ENCODE peak calls at places on chromosomes 13 and 19, in nine cellular contexts. One of them, this sample, is unnamed.

GRCh38 chr19:51566489-51567100 is 4.5 kb upstream of the ZNF175 start:
- DNase-seq in fibroblast of lung: no peak
- DNase-seq in endothelial cell of umbilical vein: no peak
- DNase-seq in PC-3: peak
- DNase-seq in astrocyte: no peak
- DNase-seq in neuronal stem cell: no peak
- DNase-seq in Karpas-422: no peak
- DNase-seq in H9: no peak
- DNase-seq in K562: no peak
- DNase-seq in this sample: no peak

GRCh38 chr19:7926021-7926726 is at the start of gene CTXN1:
- DNase-seq in Karpas-422: peak
- DNase-seq in astrocyte: no peak
- DNase-seq in endothelial cell of umbilical vein: peak
- DNase-seq in H9: peak
- DNase-seq in neuronal stem cell: peak
- DNase-seq in fibroblast of lung: peak
- DNase-seq in K562: peak
- DNase-seq in PC-3: peak
- DNase-seq in this sample: peak

GRCh38 chr13:111114362-111115050 is 604 bp upstream of the ARHGEF7 start:
- DNase-seq in PC-3: no peak
- DNase-seq in K562: no peak
- DNase-seq in endothelial cell of umbilical vein: peak
- DNase-seq in H9: peak
- DNase-seq in fibroblast of lung: peak
- DNase-seq in astrocyte: peak
- DNase-seq in Karpas-422: no peak
- DNase-seq in neuronal stem cell: peak
- DNase-seq in this sample: peak

GRCh38 chr13:32047088-32047487 is 15.5 kb downstream of the FRY start:
- DNase-seq in H9: no peak
- DNase-seq in fibroblast of lung: no peak
- DNase-seq in astrocyte: no peak
- DNase-seq in neuronal stem cell: no peak
- DNase-seq in endothelial cell of umbilical vein: no peak
- DNase-seq in K562: no peak
- DNase-seq in Karpas-422: no peak
- DNase-seq in PC-3: no peak
- DNase-seq in this sample: no peak

GRCh38 chr13:103289661-103290060 is 223.4 kb upstream of the SLC10A2 start:
- DNase-seq in astrocyte: peak
- DNase-seq in endothelial cell of umbilical vein: no peak
- DNase-seq in fibroblast of lung: peak
- DNase-seq in PC-3: no peak
- DNase-seq in Karpas-422: no peak
- DNase-seq in K562: no peak
- DNase-seq in H9: no peak
- DNase-seq in neuronal stem cell: no peak
- DNase-seq in this sample: no peak

GRCh38 chr13:31997641-31998040 is 33.9 kb upstream of the FRY start:
- DNase-seq in fibroblast of lung: no peak
- DNase-seq in Karpas-422: no peak
- DNase-seq in astrocyte: no peak
- DNase-seq in K562: no peak
- DNase-seq in neuronal stem cell: no peak
- DNase-seq in endothelial cell of umbilical vein: no peak
- DNase-seq in H9: no peak
- DNase-seq in PC-3: no peak
- DNase-seq in this sample: no peak

GRCh38 chr19:15992014-15992413 is 43.2 kb downstream of the OR10H4 start:
- DNase-seq in PC-3: no peak
- DNase-seq in fibroblast of lung: no peak
- DNase-seq in astrocyte: no peak
- DNase-seq in endothelial cell of umbilical vein: no peak
- DNase-seq in neuronal stem cell: no peak
- DNase-seq in Karpas-422: no peak
- DNase-seq in K562: no peak
- DNase-seq in H9: no peak
- DNase-seq in this sample: no peak

GRCh38 chr19:27746691-27747380 is 1466.1 kb downstream of the UQCRFS1 start:
- DNase-seq in H9: peak
- DNase-seq in neuronal stem cell: no peak
- DNase-seq in endothelial cell of umbilical vein: no peak
- DNase-seq in PC-3: peak
- DNase-seq in astrocyte: peak
- DNase-seq in Karpas-422: no peak
- DNase-seq in fibroblast of lung: peak
- DNase-seq in K562: peak
- DNase-seq in this sample: peak

GRCh38 chr13:113152894-113153809 is 5.3 kb upstream of the PROZ start:
- DNase-seq in K562: peak
- DNase-seq in Karpas-422: no peak
- DNase-seq in endothelial cell of umbilical vein: no peak
- DNase-seq in H9: peak
- DNase-seq in astrocyte: peak
- DNase-seq in neuronal stem cell: peak
- DNase-seq in PC-3: peak
- DNase-seq in fibroblast of lung: peak
- DNase-seq in this sample: peak

GRCh38 chr13:76610819-76611415 is 275.3 kb downstream of the KCTD12 start:
- DNase-seq in neuronal stem cell: no peak
- DNase-seq in fibroblast of lung: no peak
- DNase-seq in endothelial cell of umbilical vein: peak
- DNase-seq in PC-3: no peak
- DNase-seq in H9: no peak
- DNase-seq in Karpas-422: no peak
- DNase-seq in astrocyte: no peak
- DNase-seq in K562: no peak
- DNase-seq in this sample: no peak

GRCh38 chr13:100491164-100491847 is 97.3 kb downstream of the GGACT start:
- DNase-seq in fibroblast of lung: peak
- DNase-seq in H9: no peak
- DNase-seq in astrocyte: peak
- DNase-seq in endothelial cell of umbilical vein: peak
- DNase-seq in Karpas-422: no peak
- DNase-seq in neuronal stem cell: no peak
- DNase-seq in PC-3: no peak
- DNase-seq in K562: no peak
- DNase-seq in this sample: no peak

GRCh38 chr19:40578442-40578908 is 1.8 kb downstream of the SHKBP1 start:
- DNase-seq in astrocyte: peak
- DNase-seq in endothelial cell of umbilical vein: peak
- DNase-seq in neuronal stem cell: no peak
- DNase-seq in PC-3: peak
- DNase-seq in fibroblast of lung: peak
- DNase-seq in Karpas-422: no peak
- DNase-seq in K562: peak
- DNase-seq in H9: peak
- DNase-seq in this sample: peak

GRCh38 chr13:46622918-46623256 is 69.9 kb downstream of the LRCH1 start:
- DNase-seq in endothelial cell of umbilical vein: no peak
- DNase-seq in fibroblast of lung: peak
- DNase-seq in H9: no peak
- DNase-seq in astrocyte: peak
- DNase-seq in K562: no peak
- DNase-seq in Karpas-422: peak
- DNase-seq in PC-3: peak
- DNase-seq in neuronal stem cell: no peak
- DNase-seq in this sample: peak
- H3K4me2 ChIP-seq in endothelial cell of umbilical vein: no peak
- H3K4me2 ChIP-seq in fibroblast of lung: peak
- H3K4me2 ChIP-seq in H9: no peak
- H3K4me2 ChIP-seq in astrocyte: no peak
- H3K4me2 ChIP-seq in K562: no peak
- H3K4me2 ChIP-seq in Karpas-422: no peak
- H3K4me2 ChIP-seq in PC-3: no peak
- H3K4me2 ChIP-seq in neuronal stem cell: no peak
- H3K4me2 ChIP-seq in this sample: peak

DNA sequence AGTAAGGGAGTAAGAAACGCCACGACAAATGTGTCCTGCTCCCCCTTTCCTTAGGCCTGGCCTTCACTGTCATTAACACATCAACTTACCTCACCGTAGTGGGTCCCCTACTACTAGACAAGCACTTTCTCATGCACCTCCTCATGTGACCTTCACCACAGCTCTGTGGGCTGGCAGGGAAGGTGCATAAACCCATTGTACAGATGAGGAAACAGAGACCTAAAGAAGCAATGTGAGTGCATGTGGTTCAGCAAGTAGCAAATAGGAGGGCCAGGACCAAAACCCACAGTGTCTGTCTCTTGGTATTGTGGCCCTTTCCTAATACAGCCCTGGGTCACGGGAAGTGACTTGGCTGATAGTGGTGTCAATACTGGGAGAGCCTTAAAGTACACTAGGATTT is 5.3 kb downstream of the CCDC70 start:
- DNase-seq in H9: no peak
- DNase-seq in Karpas-422: no peak
- DNase-seq in fibroblast of lung: no peak
- DNase-seq in astrocyte: no peak
- DNase-seq in PC-3: no peak
- DNase-seq in endothelial cell of umbilical vein: no peak
- DNase-seq in neuronal stem cell: no peak
- DNase-seq in K562: no peak
- DNase-seq in this sample: no peak
- H3K9ac ChIP-seq in H9: no peak
- H3K9ac ChIP-seq in Karpas-422: no peak
- H3K9ac ChIP-seq in fibroblast of lung: no peak
- H3K9ac ChIP-seq in astrocyte: no peak
- H3K9ac ChIP-seq in PC-3: no peak
- H3K9ac ChIP-seq in endothelial cell of umbilical vein: no peak
- H3K9ac ChIP-seq in neuronal stem cell: no peak
- H3K9ac ChIP-seq in K562: no peak
- H3K9ac ChIP-seq in this sample: no peak

DNA sequence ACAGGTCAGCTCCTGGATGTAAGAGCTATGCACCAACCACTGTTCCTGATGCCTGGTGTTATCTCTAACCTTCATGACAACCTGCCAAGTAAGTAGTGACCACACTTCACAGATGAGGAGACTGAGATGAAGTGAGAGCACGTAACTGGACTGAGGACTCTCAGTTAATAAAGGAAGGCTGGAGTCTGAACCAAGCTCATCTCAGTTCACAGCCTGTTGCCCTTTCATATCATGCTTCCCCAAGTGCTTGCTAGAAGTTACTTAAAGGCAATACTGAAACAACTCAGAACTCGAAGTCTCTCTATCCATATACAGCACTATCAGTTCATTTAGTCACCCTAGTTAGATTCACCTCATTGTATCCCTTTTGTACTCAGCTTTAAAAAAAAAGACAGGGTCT is 119.7 kb downstream of the ABCC4 start:
- DNase-seq in H9: no peak
- DNase-seq in endothelial cell of umbilical vein: no peak
- DNase-seq in neuronal stem cell: no peak
- DNase-seq in K562: no peak
- DNase-seq in astrocyte: no peak
- DNase-seq in Karpas-422: no peak
- DNase-seq in fibroblast of lung: no peak
- DNase-seq in PC-3: no peak
- DNase-seq in this sample: no peak
- H3K4me2 ChIP-seq in H9: no peak
- H3K4me2 ChIP-seq in endothelial cell of umbilical vein: no peak
- H3K4me2 ChIP-seq in neuronal stem cell: no peak
- H3K4me2 ChIP-seq in K562: no peak
- H3K4me2 ChIP-seq in astrocyte: no peak
- H3K4me2 ChIP-seq in Karpas-422: no peak
- H3K4me2 ChIP-seq in fibroblast of lung: no peak
- H3K4me2 ChIP-seq in PC-3: no peak
- H3K4me2 ChIP-seq in this sample: no peak

DNA sequence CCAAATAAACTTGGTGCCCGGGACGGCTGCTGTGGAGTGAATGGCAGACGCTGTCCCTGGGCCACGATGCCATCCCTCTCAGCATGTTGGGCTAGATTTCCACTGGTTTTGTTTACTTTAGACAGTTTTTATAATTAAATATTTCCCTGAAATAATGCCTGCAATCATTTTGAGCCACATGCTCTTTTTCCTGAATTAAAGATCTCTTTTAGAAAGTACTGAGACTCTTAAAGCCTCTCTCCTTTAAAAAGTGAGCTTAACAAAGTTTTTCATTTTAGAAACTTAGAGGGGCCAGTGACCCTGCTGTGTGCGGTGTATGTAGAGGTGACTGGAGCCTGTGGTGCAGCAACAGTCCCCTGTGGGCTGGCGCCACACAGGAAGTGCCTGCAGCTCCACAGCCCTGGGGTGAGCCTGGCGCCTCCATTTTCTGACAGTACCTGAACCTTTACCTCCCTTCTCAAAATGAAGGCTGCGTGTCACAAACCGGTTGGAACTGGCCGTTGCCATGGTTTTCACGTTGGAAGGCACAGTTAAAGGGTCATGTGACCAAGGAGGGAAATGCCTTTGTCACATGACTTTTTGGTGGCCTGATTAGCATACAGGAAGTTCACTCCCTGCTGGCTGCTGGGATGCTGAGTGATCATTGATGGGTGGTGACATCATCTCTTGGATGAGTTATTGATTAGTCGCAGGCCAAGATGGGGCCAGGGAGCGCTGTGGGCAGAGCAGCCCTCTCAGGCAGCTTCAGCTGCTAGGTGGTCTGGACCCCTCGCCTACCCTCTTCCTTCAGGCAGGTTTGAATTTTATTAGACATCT is 26.3 kb downstream of the TSSK6 start:
- DNase-seq in endothelial cell of umbilical vein: peak
- DNase-seq in Karpas-422: peak
- DNase-seq in fibroblast of lung: peak
- DNase-seq in K562: peak
- DNase-seq in H9: peak
- DNase-seq in PC-3: peak
- DNase-seq in neuronal stem cell: peak
- DNase-seq in astrocyte: peak
- DNase-seq in this sample: peak
- H3K9ac ChIP-seq in endothelial cell of umbilical vein: peak
- H3K9ac ChIP-seq in Karpas-422: peak
- H3K9ac ChIP-seq in fibroblast of lung: peak
- H3K9ac ChIP-seq in K562: peak
- H3K9ac ChIP-seq in H9: no peak
- H3K9ac ChIP-seq in PC-3: peak
- H3K9ac ChIP-seq in neuronal stem cell: peak
- H3K9ac ChIP-seq in astrocyte: peak
- H3K9ac ChIP-seq in this sample: peak

GRCh38 chr19:47107201-47107952 is 6.2 kb downstream of the ZC3H4 start:
- DNase-seq in Karpas-422: no peak
- DNase-seq in PC-3: peak
- DNase-seq in fibroblast of lung: no peak
- DNase-seq in H9: no peak
- DNase-seq in endothelial cell of umbilical vein: peak
- DNase-seq in K562: no peak
- DNase-seq in neuronal stem cell: no peak
- DNase-seq in astrocyte: peak
- DNase-seq in this sample: peak
- H3K4me2 ChIP-seq in Karpas-422: no peak
- H3K4me2 ChIP-seq in PC-3: peak
- H3K4me2 ChIP-seq in fibroblast of lung: peak
- H3K4me2 ChIP-seq in H9: no peak
- H3K4me2 ChIP-seq in endothelial cell of umbilical vein: peak
- H3K4me2 ChIP-seq in K562: peak
- H3K4me2 ChIP-seq in neuronal stem cell: no peak
- H3K4me2 ChIP-seq in astrocyte: peak
- H3K4me2 ChIP-seq in this sample: peak

GRCh38 chr13:50894042-50894441 is 15.5 kb upstream of the RNASEH2B start:
- DNase-seq in endothelial cell of umbilical vein: no peak
- DNase-seq in fibroblast of lung: no peak
- DNase-seq in Karpas-422: no peak
- DNase-seq in PC-3: no peak
- DNase-seq in neuronal stem cell: no peak
- DNase-seq in H9: no peak
- DNase-seq in K562: no peak
- DNase-seq in astrocyte: no peak
- DNase-seq in this sample: no peak
- H3K9ac ChIP-seq in endothelial cell of umbilical vein: no peak
- H3K9ac ChIP-seq in fibroblast of lung: no peak
- H3K9ac ChIP-seq in Karpas-422: no peak
- H3K9ac ChIP-seq in PC-3: no peak
- H3K9ac ChIP-seq in neuronal stem cell: no peak
- H3K9ac ChIP-seq in H9: no peak
- H3K9ac ChIP-seq in K562: no peak
- H3K9ac ChIP-seq in astrocyte: no peak
- H3K9ac ChIP-seq in this sample: no peak

This sample was measured in GM23248.